ENCODE peak calls at places on chromosome 21, in eight cellular contexts. M is lower leg skin; Q is left lung; E is CD8-positive, alpha-beta memory T cell; Y is GM12878; L is left ventricle myocardium inferior; J is skeletal muscle cell; O is AG09309. F is an unnamed sample.

GRCh38 chr21:45259206-45259795 is 28.4 kb downstream of the POFUT2 start:
- DNase-seq in L (no peak), Y (no peak), Q (no peak), J (no peak), E (no peak), M (no peak), O (no peak), F (peak)

GRCh38 chr21:44671911-44672310 is 5.2 kb upstream of the KRTAP12-2 start:
- DNase-seq in Y (no peak), L (no peak), O (no peak), E (no peak), J (no peak), M (no peak), Q (no peak), F (no peak)

GRCh38 chr21:28445081-28445830 is 547.4 kb downstream of the LTN1 start:
- DNase-seq in Y (no peak), J (peak), L (no peak), Q (no peak), E (no peak), M (no peak), O (peak), F (no peak)

GRCh38 chr21:25862596-25862995 is 127.8 kb downstream of the GABPA start:
- DNase-seq in E (peak), O (no peak), Q (no peak), M (no peak), J (no peak), Y (no peak), L (no peak), F (no peak)

GRCh38 chr21:27291006-27291405 is 324.1 kb upstream of the ADAMTS5 start:
- DNase-seq in Y (no peak), L (no peak), O (no peak), E (no peak), M (no peak), J (no peak), Q (no peak), F (no peak)

GRCh38 chr21:35648512-35648911 is 411.8 kb downstream of the SETD4 start:
- DNase-seq in L (no peak), J (no peak), O (no peak), Q (no peak), E (no peak), M (no peak), Y (no peak), F (no peak)

GRCh38 chr21:35201799-35202198 is 152.7 kb upstream of the RUNX1 start:
- DNase-seq in E (no peak), M (no peak), O (no peak), L (no peak), J (no peak), Y (no peak), Q (no peak), F (no peak)

GRCh38 chr21:44982558-44983244 is 42.9 kb downstream of the SLX9 start:
- DNase-seq in O (no peak), L (peak), E (no peak), J (peak), Y (no peak), M (peak), Q (peak), F (peak)

GRCh38 chr21:45256912-45257672 is 30.6 kb downstream of the POFUT2 start:
- DNase-seq in J (no peak), Y (no peak), Q (peak), L (no peak), O (no peak), M (peak), E (no peak), F (peak)

GRCh38 chr21:37914211-37914900 is 1.9 kb downstream of the KCNJ6 start:
- DNase-seq in J (no peak), E (no peak), M (no peak), Q (peak), L (no peak), O (no peak), Y (no peak), F (no peak)

GRCh38 chr21:38380391-38381137 is 117.7 kb downstream of the ERG start:
- DNase-seq in O (no peak), L (no peak), Q (no peak), E (no peak), M (no peak), Y (no peak), J (no peak), F (no peak)

GRCh38 chr21:44304846-44305245 is 5.0 kb downstream of the PFKL start:
- DNase-seq in O (no peak), J (no peak), L (no peak), E (peak), M (no peak), Y (no peak), Q (no peak), F (no peak)

GRCh38 chr21:45073301-45074047 is 906 bp upstream of the ADARB1 start:
- DNase-seq in Q (peak), L (no peak), J (no peak), O (no peak), Y (no peak), E (no peak), M (peak), F (no peak)

GRCh38 chr21:29568020-29568419 is 269.3 kb downstream of the BACH1 start:
- DNase-seq in L (no peak), O (no peak), E (no peak), Q (no peak), M (no peak), Y (no peak), J (no peak), F (no peak)

GRCh38 chr21:45404726-45405270 is at the start of gene COL18A1:
- DNase-seq in M (no peak), L (peak), O (no peak), E (no peak), Q (peak), J (no peak), Y (no peak), F (no peak)

GRCh38 chr21:35090403-35090802 is 41.3 kb upstream of the RUNX1 start:
- DNase-seq in Q (no peak), O (no peak), L (no peak), Y (no peak), J (no peak), M (no peak), E (no peak), F (no peak)

GRCh38 chr21:35377505-35378090 is 328.5 kb upstream of the RUNX1 start:
- DNase-seq in M (no peak), Q (no peak), E (no peak), L (no peak), Y (no peak), O (no peak), J (no peak), F (no peak)

GRCh38 chr21:27301216-27301615 is 334.3 kb upstream of the ADAMTS5 start:
- DNase-seq in E (no peak), M (no peak), L (no peak), Y (no peak), J (peak), Q (no peak), O (peak), F (no peak)

GRCh38 chr21:35191754-35192153 is 142.7 kb upstream of the RUNX1 start:
- DNase-seq in M (no peak), J (no peak), E (no peak), Y (no peak), Q (no peak), O (no peak), L (no peak), F (no peak)

GRCh38 chr21:44593598-44594405 is 1.5 kb upstream of the KRTAP10-6 start:
- DNase-seq in Y (no peak), E (no peak), M (peak), L (no peak), O (no peak), Q (no peak), J (no peak), F (no peak)

GRCh38 chr21:46096997-46097825 is 701 bp upstream of the COL6A2 start:
- DNase-seq in Q (peak), L (no peak), M (peak), E (no peak), Y (no peak), J (no peak), O (no peak), F (peak)

GRCh38 chr21:28280611-28281010 is 712.1 kb downstream of the LTN1 start:
- DNase-seq in M (no peak), O (no peak), Q (no peak), L (no peak), J (no peak), E (no peak), Y (no peak), F (no peak)

GRCh38 chr21:29647353-29647781 is 292.4 kb downstream of the GRIK1 start:
- DNase-seq in M (no peak), L (no peak), O (no peak), Y (no peak), Q (no peak), E (no peak), J (peak), F (no peak)

GRCh38 chr21:43192501-43193081 is 23.8 kb downstream of the CRYAA start:
- DNase-seq in O (no peak), L (no peak), Y (no peak), Q (no peak), J (no peak), E (no peak), M (peak), F (no peak)

GRCh38 chr21:43193088-43193650 is 24.4 kb downstream of the CRYAA start:
- DNase-seq in O (no peak), J (no peak), L (no peak), E (no peak), M (peak), Q (no peak), Y (no peak), F (no peak)

GRCh38 chr21:43195131-43196021 is 26.6 kb downstream of the CRYAA start:
- DNase-seq in Q (no peak), E (no peak), L (peak), O (no peak), M (peak), Y (no peak), J (peak), F (peak)

GRCh38 chr21:43194303-43195130 is 25.7 kb downstream of the CRYAA start:
- DNase-seq in J (no peak), Y (no peak), Q (no peak), O (no peak), M (peak), E (no peak), L (no peak), F (no peak)

DNA sequence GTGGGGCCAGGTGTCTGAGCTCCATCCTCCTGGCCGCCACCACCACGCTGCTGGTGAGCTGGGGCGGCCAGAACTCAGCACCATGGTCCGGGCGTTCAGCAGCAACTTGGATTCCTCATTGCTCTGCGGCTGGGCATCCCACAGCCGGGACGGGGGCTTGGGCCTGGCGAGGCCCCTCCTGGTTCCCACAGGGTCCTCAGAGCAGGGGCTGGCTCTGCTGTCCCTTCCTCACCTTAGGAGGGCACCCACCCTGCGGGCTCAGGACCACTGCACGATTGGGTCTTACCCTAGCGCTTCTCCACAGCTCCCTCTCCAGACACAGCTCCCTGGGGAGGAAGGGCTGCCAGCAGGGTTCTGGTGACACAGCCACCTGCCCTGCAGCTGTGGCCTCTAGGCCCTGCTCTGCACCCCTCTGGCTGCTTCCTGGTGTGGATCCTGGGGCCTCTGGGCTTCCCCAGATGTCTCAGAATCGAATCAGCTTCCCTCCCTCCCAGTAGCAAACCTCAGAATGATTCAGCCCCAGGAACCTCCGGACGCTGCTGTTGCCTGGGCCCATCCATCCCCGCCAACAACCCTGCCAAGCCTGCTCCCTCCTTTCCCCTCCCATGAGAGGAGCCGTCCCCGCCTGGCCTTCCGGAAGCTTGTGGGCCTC is 25.0 kb downstream of the CRYAA start:
- DNase-seq in L (peak), O (peak), Q (no peak), E (no peak), Y (no peak), M (peak), J (peak), F (peak)
- H3K4me3 ChIP-seq in L (no peak), O (no peak), Q (no peak), E (no peak), Y (no peak), M (no peak), J (no peak), F (no peak)

DNA sequence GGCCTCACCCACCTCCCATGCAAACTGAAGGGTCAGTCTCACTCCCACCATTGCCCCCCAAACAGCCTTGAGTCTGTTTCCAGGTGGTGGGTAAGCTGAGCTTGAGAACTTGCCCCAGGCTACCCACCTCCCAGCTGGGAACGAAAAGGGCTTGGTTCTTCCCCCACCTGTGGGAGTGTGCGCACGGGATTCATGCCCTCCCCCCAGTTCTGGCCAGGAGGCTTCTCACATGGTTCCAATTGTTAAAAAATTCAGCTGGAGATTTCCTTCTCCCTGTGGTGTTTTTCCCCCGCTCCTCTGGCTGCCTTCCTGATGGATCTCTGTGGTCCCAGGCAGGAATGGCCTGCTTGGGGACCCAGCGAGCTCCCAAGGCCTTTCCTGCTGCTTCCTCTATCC is 81.8 kb upstream of the C21orf91 start:
- DNase-seq in J (no peak), L (no peak), O (no peak), Q (no peak), E (no peak), Y (no peak), M (no peak), F (no peak)
- H3K4me3 ChIP-seq in J (no peak), L (no peak), O (no peak), Q (no peak), E (no peak), Y (no peak), M (no peak), F (no peak)

GRCh38 chr21:39452207-39452964 is 616 bp downstream of the SH3BGR start:
- DNase-seq in O (no peak), J (peak), Y (no peak), M (no peak), L (no peak), Q (no peak), E (no peak), F (no peak)
- H3K4me3 ChIP-seq in O (no peak), J (no peak), Y (no peak), M (no peak), L (peak), Q (no peak), E (no peak), F (peak)

DNA sequence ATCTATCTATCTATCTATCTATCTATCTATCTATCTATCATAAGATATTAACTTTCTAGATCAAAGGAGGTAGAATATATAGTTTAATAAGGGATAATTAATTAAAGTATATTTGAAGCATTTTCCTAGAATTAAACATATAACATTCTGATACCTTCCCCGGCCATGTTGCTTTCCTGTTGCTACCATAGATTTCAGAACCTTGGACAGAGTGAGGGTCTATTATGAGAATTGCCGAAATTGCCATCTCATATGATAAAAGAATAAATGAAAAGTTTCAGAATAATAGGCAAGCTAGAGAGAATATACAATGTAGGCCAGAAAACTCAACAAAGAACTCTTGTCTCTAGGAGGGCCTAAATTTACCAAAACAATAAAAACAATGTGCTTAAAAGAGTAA is 706.1 kb upstream of the TMPRSS15 start:
- DNase-seq in O (no peak), Q (no peak), J (no peak), M (no peak), L (no peak), Y (no peak), E (no peak), F (no peak)
- H3K4me3 ChIP-seq in O (no peak), Q (no peak), J (no peak), M (no peak), L (no peak), Y (no peak), E (no peak), F (no peak)

GRCh38 chr21:33112151-33112550 is 42.2 kb downstream of the OLIG1 start:
- DNase-seq in O (no peak), L (no peak), Q (no peak), E (no peak), J (no peak), Y (no peak), M (peak), F (no peak)
- H3K4me3 ChIP-seq in O (no peak), L (no peak), Q (no peak), E (no peak), J (no peak), Y (no peak), M (no peak), F (no peak)

GRCh38 chr21:41868062-41868710 is 11.0 kb downstream of the PRDM15 start:
- DNase-seq in O (no peak), Q (no peak), M (no peak), J (no peak), E (no peak), Y (peak), L (no peak), F (no peak)
- H3K4me3 ChIP-seq in O (no peak), Q (no peak), M (no peak), J (no peak), E (no peak), Y (peak), L (no peak), F (no peak)

GRCh38 chr21:14567557-14568279 is 21.6 kb upstream of the SAMSN1 start:
- DNase-seq in J (no peak), M (no peak), Q (no peak), O (no peak), E (no peak), L (no peak), Y (no peak), F (no peak)
- H3K4me3 ChIP-seq in J (no peak), M (no peak), Q (no peak), O (no peak), E (no peak), L (no peak), Y (peak), F (no peak)